ENCODE peak calls at places on chromosomes 4 and X, in eight cellular contexts. J, B, Q, L, U, A, V and O are unnamed samples.

GRCh38 chrX:134908235-134908834 is 82.5 kb upstream of the SMIM10 start:
- DNase-seq in J (no peak), B (peak), Q (no peak), L (no peak), U (no peak), A (no peak), V (no peak), O (no peak)

GRCh38 chrX:39613508-39613921 is 484.2 kb downstream of the BCOR start:
- DNase-seq in J (no peak), B (peak), Q (peak), L (no peak), U (peak), A (peak), V (no peak), O (peak)

GRCh38 chrX:6175914-6176313 is 52.8 kb downstream of the NLGN4X start:
- DNase-seq in J (no peak), B (no peak), Q (no peak), L (no peak), U (no peak), A (no peak), V (no peak), O (no peak)

GRCh38 chrX:115372026-115372610 is 82.6 kb downstream of the LUZP4 start:
- DNase-seq in J (no peak), B (no peak), Q (no peak), L (peak), U (no peak), A (no peak), V (no peak), O (no peak)

GRCh38 chrX:45669715-45670360 is 469.2 kb upstream of the DIPK2B start:
- DNase-seq in J (no peak), B (no peak), Q (no peak), L (peak), U (no peak), A (no peak), V (no peak), O (no peak)

GRCh38 chrX:18422325-18422724 is 3.1 kb upstream of the CDKL5 start:
- DNase-seq in J (no peak), B (no peak), Q (no peak), L (peak), U (no peak), A (no peak), V (no peak), O (no peak)

GRCh38 chrX:40912576-40912975 is 172.7 kb upstream of the USP9X start:
- DNase-seq in J (no peak), B (peak), Q (peak), L (no peak), U (no peak), A (no peak), V (no peak), O (no peak)

GRCh38 chrX:8913665-8914409 is 112.7 kb upstream of the FAM9A start:
- DNase-seq in J (no peak), B (no peak), Q (no peak), L (peak), U (no peak), A (no peak), V (no peak), O (peak)

GRCh38 chrX:37921758-37922157 is 74.4 kb upstream of the DYNLT3 start:
- DNase-seq in J (no peak), B (no peak), Q (no peak), L (peak), U (no peak), A (no peak), V (no peak), O (no peak)

GRCh38 chrX:134622813-134623185 is 35.5 kb downstream of the PLAC1 start:
- DNase-seq in J (no peak), B (no peak), Q (no peak), L (no peak), U (no peak), A (no peak), V (no peak), O (no peak)

GRCh38 chr4:15286041-15286440 is 141.8 kb upstream of the C1QTNF7 start:
- DNase-seq in J (no peak), B (no peak), Q (no peak), L (no peak), U (no peak), A (no peak), V (no peak), O (no peak)

GRCh38 chr4:130632731-130633604 is 1537.0 kb downstream of the C4orf33 start:
- DNase-seq in J (no peak), B (no peak), Q (no peak), L (no peak), U (no peak), A (no peak), V (no peak), O (no peak)

GRCh38 chrX:12174358-12174757 is 36.1 kb downstream of the FRMPD4 start:
- DNase-seq in J (no peak), B (no peak), Q (no peak), L (no peak), U (no peak), A (no peak), V (no peak), O (no peak)

GRCh38 chrX:14964500-14964899 is 91.3 kb downstream of the MOSPD2 start:
- DNase-seq in J (no peak), B (no peak), Q (no peak), L (no peak), U (no peak), A (no peak), V (no peak), O (no peak)

GRCh38 chr4:3746701-3747581 is 19.2 kb upstream of the ADRA2C start:
- DNase-seq in J (no peak), B (no peak), Q (no peak), L (no peak), U (no peak), A (no peak), V (no peak), O (no peak)

GRCh38 chrX:40877869-40878268 is 142.5 kb upstream of the MED14 start:
- DNase-seq in J (no peak), B (peak), Q (no peak), L (no peak), U (peak), A (no peak), V (peak), O (no peak)